ENCODE peak calls at places on chromosomes 6 and 20, in seven cellular contexts. L is NT2/D1, F is stomach, V is breast epithelium, B is upper lobe of right lung, S is psoas muscle, A is mucosa of descending colon. Y is an unnamed sample.

GRCh38 chr6:144278659-144279314 is 6.3 kb upstream of the UTRN start:
- DNase-seq in V (no peak), S (no peak), F (no peak), B (no peak), L (no peak), A (no peak), Y (no peak)

GRCh38 chr6:90538651-90539050 is 48.2 kb downstream of the MAP3K7 start:
- DNase-seq in B (no peak), L (no peak), V (no peak), S (no peak), F (peak; percentile 58), A (peak; percentile 76), Y (no peak)

GRCh38 chr6:118061666-118062065 is 154.6 kb downstream of the SLC35F1 start:
- DNase-seq in V (no peak), A (no peak), F (no peak), L (no peak), B (no peak), S (no peak), Y (no peak)

GRCh38 chr6:73610444-73611275 is 43.1 kb downstream of the SLC17A5 start:
- DNase-seq in S (no peak), B (no peak), A (no peak), V (no peak), F (no peak), L (no peak), Y (no peak)

GRCh38 chr20:15100506-15101160 is 763.2 kb upstream of the FLRT3 start:
- DNase-seq in F (no peak), B (no peak), S (no peak), V (no peak), A (no peak), L (no peak), Y (no peak)

GRCh38 chr6:167733740-167734661 is 92.7 kb upstream of the AFDN start:
- DNase-seq in L (no peak), A (no peak), F (peak; percentile 22), B (no peak), S (no peak), V (no peak), Y (no peak)

GRCh38 chr6:46024122-46024769 is 8.6 kb upstream of the CLIC5 start:
- DNase-seq in F (no peak), S (no peak), B (no peak), L (no peak), A (no peak), V (no peak), Y (no peak)

GRCh38 chr6:18388942-18389341 is 1.8 kb downstream of the RNF144B start:
- DNase-seq in B (no peak), V (no peak), A (no peak), L (no peak), F (no peak), S (no peak), Y (no peak)

GRCh38 chr6:26087284-26088115 is at the start of gene HFE:
- DNase-seq in V (no peak), S (peak; percentile 46), B (peak; percentile 79), L (peak; percentile 2), A (peak; percentile 73), F (peak; percentile 51), Y (no peak)

GRCh38 chr6:27183082-27183832 is 64.2 kb upstream of the PRSS16 start:
- DNase-seq in S (no peak), A (no peak), L (no peak), V (no peak), F (no peak), B (no peak), Y (no peak)

GRCh38 chr6:135974416-135974815 is 122.9 kb downstream of the PDE7B start:
- DNase-seq in F (no peak), V (no peak), L (no peak), A (no peak), B (no peak), S (no peak), Y (no peak)

GRCh38 chr6:166955865-166956443 is 396 bp downstream of the RNASET2 start:
- DNase-seq in B (no peak), L (peak; percentile 9), F (peak; percentile 48), S (peak; percentile 25), V (no peak), A (no peak), Y (no peak)

DNA sequence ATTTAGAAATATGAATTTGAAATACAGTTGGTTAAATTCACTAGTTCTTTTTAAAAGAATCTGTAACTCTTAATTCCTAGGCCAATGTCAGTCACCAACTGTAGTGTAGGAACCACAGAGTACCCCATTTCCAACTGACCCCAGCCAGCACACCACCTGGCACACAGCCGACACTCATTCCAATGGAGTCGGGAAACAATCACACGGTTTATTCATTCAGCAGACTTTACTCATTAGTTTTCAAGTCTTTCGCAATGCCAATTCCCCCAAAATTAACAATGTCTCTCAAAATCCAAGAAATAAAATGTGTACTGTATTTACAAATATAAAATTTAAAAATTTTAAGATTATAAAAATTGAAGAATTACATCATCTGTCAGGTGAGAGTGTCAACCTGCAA is 13.5 kb downstream of the ARG1 start:
- DNase-seq in F (no peak), S (no peak), B (no peak), L (no peak), V (no peak), A (no peak), Y (no peak)
- H3K36me3 ChIP-seq in F (peaks cover 98% of the 10 kb centered on the region), S (peaks cover 12% of the 10 kb centered on the region), B (peaks cover 89% of the 10 kb centered on the region), L (peaks cover 58% of the 10 kb centered on the region), V (peaks cover 11% of the 10 kb centered on the region), A (peaks cover 7% of the 10 kb centered on the region), Y (peaks cover 29% of the 10 kb centered on the region)

DNA sequence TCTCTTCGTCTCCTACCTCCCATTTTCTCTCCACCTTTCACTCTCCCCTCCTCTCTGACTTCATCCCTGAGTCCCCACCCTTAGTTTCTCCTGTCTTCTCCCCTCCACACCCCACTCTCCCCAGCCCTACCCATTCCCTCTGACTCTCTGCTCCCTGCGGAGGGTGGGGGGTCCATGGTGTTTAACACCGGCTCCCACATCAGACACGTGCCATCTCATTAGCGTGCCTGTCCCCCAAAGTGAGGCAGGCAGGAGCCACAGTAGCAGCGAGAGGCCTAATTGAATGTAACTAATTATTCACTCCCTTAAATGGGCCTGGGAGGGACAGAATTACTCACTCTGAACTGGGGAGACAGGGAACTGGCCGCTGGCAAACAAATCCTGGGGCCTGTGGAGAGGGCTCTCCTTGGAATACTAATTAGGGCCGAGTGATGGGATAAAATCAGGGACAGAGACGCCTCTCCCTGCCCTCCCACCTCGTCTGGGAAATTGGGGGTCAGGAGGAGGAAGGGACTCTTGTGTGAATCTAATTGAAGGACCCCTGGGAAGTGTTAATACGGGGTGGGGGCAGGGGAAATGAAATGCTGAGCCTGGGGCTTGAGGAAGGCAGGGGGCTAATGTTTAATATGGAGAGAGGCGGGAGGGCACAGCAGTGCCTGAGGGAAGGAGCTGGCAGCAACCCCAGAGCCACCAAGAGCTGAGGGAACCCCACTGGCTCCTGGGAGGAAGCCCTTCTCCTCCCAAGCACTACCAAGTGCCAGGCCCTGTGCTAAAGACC is 17.9 kb downstream of the CD40 start:
- DNase-seq in V (no peak), B (no peak), A (no peak), S (no peak), F (no peak), L (peak; percentile 40), Y (no peak)
- H3K36me3 ChIP-seq in V (no peaks in the 10 kb centered on the region), B (no peaks in the 10 kb centered on the region), A (no peaks in the 10 kb centered on the region), S (no peaks in the 10 kb centered on the region), F (no peaks in the 10 kb centered on the region), L (no peaks in the 10 kb centered on the region), Y (no peaks in the 10 kb centered on the region)

DNA sequence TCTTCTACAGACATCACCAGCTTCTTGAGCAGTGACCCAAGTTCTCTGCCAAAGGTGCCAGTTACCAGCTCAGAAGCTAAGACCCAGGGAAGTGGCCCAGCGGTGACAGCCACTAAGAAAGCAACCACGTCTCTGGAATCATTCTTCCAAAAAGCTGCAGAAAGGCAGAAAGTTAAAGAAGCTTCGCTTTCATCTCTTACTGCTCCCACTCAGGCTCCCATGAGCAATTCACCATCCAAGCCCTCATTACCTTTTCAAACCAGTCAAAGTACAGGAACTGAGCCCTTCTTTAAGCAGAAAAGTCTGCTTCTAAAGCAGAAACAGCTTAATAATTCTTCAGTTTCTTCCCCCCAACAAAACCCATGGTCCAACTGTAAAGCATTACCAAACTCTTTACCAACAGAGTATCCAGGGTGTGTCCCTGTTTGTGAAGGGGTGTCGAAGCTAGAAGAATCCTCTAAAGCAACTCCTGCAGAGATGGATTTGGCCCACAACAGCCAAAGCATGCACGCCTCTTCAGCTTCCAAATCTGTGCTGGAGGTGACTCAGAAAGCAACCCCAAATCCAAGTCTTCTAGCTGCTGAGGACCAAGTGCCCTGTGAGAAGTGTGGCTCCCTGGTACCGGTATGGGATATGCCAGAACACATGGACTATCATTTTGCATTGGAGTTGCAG is 15.2 kb downstream of the GTPBP2 start:
- DNase-seq in L (no peak), S (no peak), V (no peak), F (no peak), B (no peak), A (no peak), Y (no peak)
- H3K36me3 ChIP-seq in L (peaks cover 31% of the 10 kb centered on the region), S (no peaks in the 10 kb centered on the region), V (no peaks in the 10 kb centered on the region), F (peaks cover 71% of the 10 kb centered on the region), B (peaks cover 61% of the 10 kb centered on the region), A (no peaks in the 10 kb centered on the region), Y (peaks cover 38% of the 10 kb centered on the region)

GRCh38 chr20:44495257-44495656 is 19.6 kb downstream of the TTPAL start:
- DNase-seq in L (no peak), S (no peak), B (no peak), F (no peak), V (no peak), A (no peak), Y (no peak)
- H3K36me3 ChIP-seq in L (peaks cover 61% of the 10 kb centered on the region), S (peaks cover under 1% of the 10 kb centered on the region), B (peaks cover 99% of the 10 kb centered on the region), F (peaks cover 99% of the 10 kb centered on the region), V (no peaks in the 10 kb centered on the region), A (peaks cover 4% of the 10 kb centered on the region), Y (peaks cover 40% of the 10 kb centered on the region)

DNA sequence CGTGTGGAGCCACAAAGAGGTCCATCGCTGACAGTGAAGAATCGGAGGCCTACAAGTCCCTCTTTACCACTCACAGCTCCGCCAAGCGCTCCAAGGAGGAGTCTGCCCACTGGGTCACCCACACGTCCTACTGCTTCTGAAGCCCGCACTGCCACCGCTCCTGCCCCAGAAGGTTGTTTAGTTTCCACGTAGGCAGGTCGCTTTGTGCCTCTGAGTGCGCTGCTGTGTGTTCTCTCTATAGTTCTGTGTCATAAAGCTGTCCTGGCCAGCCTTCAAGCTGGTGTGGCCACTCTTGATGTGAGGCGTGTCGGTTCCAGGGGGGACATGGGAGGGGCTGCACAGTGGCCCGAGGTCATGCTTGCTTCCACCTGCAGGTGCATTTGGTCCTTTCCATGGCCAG is 6.4 kb upstream of the FAM209A start:
- DNase-seq in B (no peak), V (no peak), L (no peak), F (no peak), S (no peak), A (no peak), Y (no peak)
- H3K36me3 ChIP-seq in B (peaks cover 56% of the 10 kb centered on the region), V (peaks cover 27% of the 10 kb centered on the region), L (peaks cover 64% of the 10 kb centered on the region), F (peaks cover 78% of the 10 kb centered on the region), S (peaks cover 16% of the 10 kb centered on the region), A (peaks cover 21% of the 10 kb centered on the region), Y (peaks cover 24% of the 10 kb centered on the region)

Y was measured in HAP-1.